ENCODE peak calls at places on chromosome 13, in four cellular contexts. R, P, Y and L are unnamed samples. For H3K4me1 and H3K9me3, the result is how much of the 10 kb centered on the place peaks cover.

GRCh38 chr13:51317262-51317661 is 22.2 kb upstream of the SERPINE3 start:
- DNase-seq in R (no peak), P (no peak), Y (no peak), L (no peak)

GRCh38 chr13:33169273-33169980 is 116.1 kb downstream of the STARD13 start:
- DNase-seq in R (no peak), P (no peak), Y (no peak), L (no peak)

GRCh38 chr13:32264407-32264806 is 50.8 kb downstream of the ZAR1L start:
- DNase-seq in R (peak), P (no peak), Y (no peak), L (peak)

GRCh38 chr13:27982361-27982760 is 6.1 kb downstream of the URAD start:
- DNase-seq in R (no peak), P (no peak), Y (no peak), L (no peak)

GRCh38 chr13:71754407-71754974 is 112.5 kb downstream of the DACH1 start:
- DNase-seq in R (no peak), P (no peak), Y (no peak), L (no peak)

GRCh38 chr13:25876256-25876655 is 175.6 kb downstream of the SHISA2 start:
- DNase-seq in R (no peak), P (no peak), Y (no peak), L (no peak)

GRCh38 chr13:112545866-112546265 is 42.1 kb downstream of the TUBGCP3 start:
- DNase-seq in R (no peak), P (no peak), Y (no peak), L (no peak)

GRCh38 chr13:35979378-35979911 is 151.7 kb downstream of the DCLK1 start:
- DNase-seq in R (peak), P (peak), Y (no peak), L (peak)

GRCh38 chr13:43235028-43235427 is 211.6 kb downstream of the DNAJC15 start:
- DNase-seq in R (no peak), P (no peak), Y (no peak), L (no peak)

GRCh38 chr13:43232866-43233265 is 209.5 kb downstream of the DNAJC15 start:
- DNase-seq in R (no peak), P (no peak), Y (no peak), L (no peak)

GRCh38 chr13:43230989-43231388 is 207.6 kb downstream of the DNAJC15 start:
- DNase-seq in R (no peak), P (no peak), Y (no peak), L (no peak)

GRCh38 chr13:43229506-43229905 is 206.1 kb downstream of the DNAJC15 start:
- DNase-seq in R (no peak), P (no peak), Y (no peak), L (no peak)

DNA sequence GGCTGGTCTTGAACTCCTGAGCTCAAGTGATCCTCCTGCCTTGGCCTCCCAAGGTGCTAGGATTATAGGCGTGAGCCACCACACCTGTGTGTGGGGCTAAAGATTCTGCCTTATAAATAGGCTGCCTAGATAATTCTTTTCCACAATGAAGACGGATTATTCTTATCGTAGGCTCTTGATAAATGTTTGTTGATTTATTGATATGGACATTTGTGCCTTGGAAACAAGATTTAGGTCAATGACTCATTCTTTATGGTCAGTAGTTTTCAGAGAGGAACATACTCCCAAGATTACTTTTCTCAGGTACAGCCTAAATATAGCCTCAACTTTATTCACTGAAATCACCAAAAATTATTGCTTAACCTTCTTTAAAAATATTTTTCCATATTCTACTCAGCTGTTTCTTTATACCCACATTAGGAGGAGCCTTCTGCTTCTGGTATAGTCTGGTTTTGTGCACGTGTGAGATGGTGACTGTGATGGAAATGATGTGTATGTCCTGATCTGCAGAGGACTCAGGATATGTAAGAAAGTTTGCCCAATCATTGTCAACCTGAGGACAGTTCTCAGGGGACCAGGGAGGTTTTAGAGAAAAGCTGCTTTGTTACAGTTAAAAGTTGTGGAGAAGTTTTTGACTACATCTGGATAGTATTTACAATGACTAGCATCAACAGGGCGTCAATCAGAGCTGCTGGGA is 208.9 kb downstream of the DNAJC15 start:
- DNase-seq in R (no peak), P (no peak), Y (no peak), L (no peak)
- H3K4me1 ChIP-seq in R (under half), P (under half), Y (under half), L (under half)

DNA sequence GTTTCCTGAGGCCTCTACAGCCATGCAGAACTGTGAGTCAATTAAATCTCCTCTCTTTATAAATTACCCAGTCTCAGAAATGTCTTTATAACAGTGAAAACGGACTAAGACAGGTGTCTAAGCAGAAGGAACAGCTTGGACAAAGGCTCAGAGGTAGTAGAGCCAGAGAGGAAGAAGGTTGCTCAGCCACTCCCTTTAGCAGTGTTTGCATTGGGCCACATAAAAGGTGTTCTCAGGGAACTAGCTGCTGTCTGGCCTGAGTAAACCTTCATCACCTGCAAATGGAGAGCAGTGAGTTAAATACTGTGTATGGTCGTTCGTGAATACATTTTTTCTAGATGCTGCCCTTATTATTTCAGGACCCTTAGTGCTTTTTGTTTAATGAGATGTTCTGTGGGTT is 383.4 kb downstream of the EFNB2 start:
- DNase-seq in R (no peak), P (no peak), Y (no peak), L (no peak)
- H3K27ac ChIP-seq in R (no peak), P (no peak), Y (no peak), L (no peak)

GRCh38 chr13:101523732-101524131 is 71.3 kb downstream of the ITGBL1 start:
- DNase-seq in R (no peak), P (peak), Y (no peak), L (peak)
- H3K9me3 ChIP-seq in R (under half), P (under half), Y (under half), L (under half)

DNA sequence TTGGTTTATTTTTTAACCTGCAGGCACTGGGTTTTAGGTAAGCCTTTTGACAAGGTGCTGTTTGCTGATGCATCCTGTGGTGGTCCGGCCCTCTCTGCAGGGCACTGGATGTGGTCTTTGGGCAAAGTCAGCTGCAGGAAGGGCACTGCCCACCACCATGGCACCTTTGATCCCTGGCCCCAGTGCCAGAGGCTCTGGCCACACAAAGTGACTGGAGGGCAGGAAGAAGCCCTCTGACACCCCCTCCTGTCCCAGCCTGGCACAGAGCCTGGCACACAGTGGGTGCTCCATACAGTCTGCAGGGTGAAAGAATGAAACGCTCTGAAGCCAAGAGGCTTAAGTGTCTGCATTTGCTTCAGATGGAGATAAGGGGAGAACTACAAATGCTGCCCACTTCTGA is 47.6 kb upstream of the CNMD start:
- DNase-seq in R (no peak), P (no peak), Y (no peak), L (no peak)
- H3K4me1 ChIP-seq in R (under half), P (under half), Y (under half), L (under half)

GRCh38 chr13:89733686-89734085 is 1613.8 kb upstream of the MIR17HG start:
- DNase-seq in R (no peak), P (no peak), Y (no peak), L (no peak)

GRCh38 chr13:89740994-89741678 is 1606.4 kb upstream of the MIR17HG start:
- DNase-seq in R (no peak), P (no peak), Y (no peak), L (no peak)

DNA sequence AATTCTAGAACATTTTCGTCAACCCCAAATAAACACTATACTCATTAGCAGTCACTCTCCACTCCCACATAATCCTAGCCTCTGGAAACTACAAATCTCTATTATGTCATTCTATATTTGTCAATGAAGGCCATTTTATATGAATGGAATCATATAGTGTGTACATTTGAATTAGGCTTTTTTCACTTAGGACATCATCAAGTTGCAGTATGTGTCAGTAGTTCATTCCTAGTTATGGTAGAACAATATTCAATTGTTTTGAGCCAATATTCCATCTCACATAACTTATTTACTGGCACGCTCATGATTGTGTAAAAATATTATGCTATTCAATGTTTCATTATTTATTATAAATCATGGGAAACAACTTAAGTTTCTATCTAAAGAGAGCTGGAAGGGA is 1610.4 kb upstream of the MIR17HG start:
- DNase-seq in R (no peak), P (no peak), Y (no peak), L (no peak)
- H3K27ac ChIP-seq in R (no peak), P (no peak), Y (no peak), L (no peak)